ENCODE peak calls at places on chromosome 10, in eight cellular contexts. One of them, this sample, is unnamed. For H3K4me1, the result is how much of the 10 kb centered on the place peaks cover.

GRCh38 chr10:67549390-67549789 is 146.6 kb downstream of the CTNNA3 start:
- DNase-seq in body of pancreas: no peak
- DNase-seq in heart left ventricle: no peak
- DNase-seq in ovary: no peak
- DNase-seq in IMR-90: peak
- DNase-seq in esophagus squamous epithelium: no peak
- DNase-seq in HepG2: no peak
- DNase-seq in A549: no peak
- DNase-seq in this sample: no peak

GRCh38 chr10:23386052-23386451 is 41.5 kb upstream of the C10orf67 start:
- DNase-seq in esophagus squamous epithelium: no peak
- DNase-seq in body of pancreas: no peak
- DNase-seq in HepG2: no peak
- DNase-seq in ovary: no peak
- DNase-seq in heart left ventricle: no peak
- DNase-seq in A549: no peak
- DNase-seq in IMR-90: no peak
- DNase-seq in this sample: no peak

GRCh38 chr10:21943633-21944265 is 59.8 kb downstream of the DNAJC1 start:
- DNase-seq in body of pancreas: no peak
- DNase-seq in A549: no peak
- DNase-seq in HepG2: no peak
- DNase-seq in esophagus squamous epithelium: no peak
- DNase-seq in ovary: no peak
- DNase-seq in heart left ventricle: no peak
- DNase-seq in IMR-90: no peak
- DNase-seq in this sample: no peak

GRCh38 chr10:13993169-13993568 is 337.6 kb downstream of the FRMD4A start:
- DNase-seq in heart left ventricle: peak
- DNase-seq in A549: no peak
- DNase-seq in esophagus squamous epithelium: no peak
- DNase-seq in HepG2: peak
- DNase-seq in IMR-90: peak
- DNase-seq in ovary: no peak
- DNase-seq in body of pancreas: no peak
- DNase-seq in this sample: peak

GRCh38 chr10:97673736-97674525 is 13.1 kb downstream of the AVPI1 start:
- DNase-seq in body of pancreas: no peak
- DNase-seq in IMR-90: peak
- DNase-seq in esophagus squamous epithelium: no peak
- DNase-seq in heart left ventricle: no peak
- DNase-seq in ovary: no peak
- DNase-seq in A549: no peak
- DNase-seq in HepG2: no peak
- DNase-seq in this sample: peak

GRCh38 chr10:11098628-11099027 is 81.0 kb downstream of the CELF2 start:
- DNase-seq in IMR-90: no peak
- DNase-seq in heart left ventricle: peak
- DNase-seq in ovary: no peak
- DNase-seq in body of pancreas: no peak
- DNase-seq in HepG2: no peak
- DNase-seq in esophagus squamous epithelium: no peak
- DNase-seq in A549: no peak
- DNase-seq in this sample: no peak

GRCh38 chr10:11880169-11881027 is 57.2 kb downstream of the PROSER2 start:
- DNase-seq in esophagus squamous epithelium: no peak
- DNase-seq in IMR-90: no peak
- DNase-seq in ovary: no peak
- DNase-seq in heart left ventricle: no peak
- DNase-seq in HepG2: no peak
- DNase-seq in A549: no peak
- DNase-seq in body of pancreas: no peak
- DNase-seq in this sample: no peak

GRCh38 chr10:132783165-132783736 is 2.7 kb downstream of the NKX6-2 start:
- DNase-seq in A549: no peak
- DNase-seq in body of pancreas: no peak
- DNase-seq in HepG2: no peak
- DNase-seq in ovary: no peak
- DNase-seq in IMR-90: no peak
- DNase-seq in heart left ventricle: no peak
- DNase-seq in esophagus squamous epithelium: no peak
- DNase-seq in this sample: no peak

GRCh38 chr10:105973252-105973877 is 1191.1 kb downstream of the SORCS1 start:
- DNase-seq in esophagus squamous epithelium: no peak
- DNase-seq in body of pancreas: no peak
- DNase-seq in A549: no peak
- DNase-seq in heart left ventricle: no peak
- DNase-seq in HepG2: no peak
- DNase-seq in ovary: no peak
- DNase-seq in IMR-90: no peak
- DNase-seq in this sample: no peak

GRCh38 chr10:92699518-92700272 is 9.9 kb downstream of the HHEX start:
- DNase-seq in IMR-90: peak
- DNase-seq in HepG2: no peak
- DNase-seq in A549: peak
- DNase-seq in body of pancreas: peak
- DNase-seq in ovary: no peak
- DNase-seq in esophagus squamous epithelium: no peak
- DNase-seq in heart left ventricle: peak
- DNase-seq in this sample: no peak

GRCh38 chr10:106557951-106558733 is 606.4 kb downstream of the SORCS1 start:
- DNase-seq in IMR-90: peak
- DNase-seq in A549: no peak
- DNase-seq in body of pancreas: no peak
- DNase-seq in ovary: no peak
- DNase-seq in HepG2: no peak
- DNase-seq in heart left ventricle: peak
- DNase-seq in esophagus squamous epithelium: no peak
- DNase-seq in this sample: no peak

GRCh38 chr10:62844280-62845011 is 28.3 kb upstream of the EGR2 start:
- DNase-seq in IMR-90: no peak
- DNase-seq in HepG2: no peak
- DNase-seq in A549: no peak
- DNase-seq in esophagus squamous epithelium: no peak
- DNase-seq in ovary: no peak
- DNase-seq in body of pancreas: no peak
- DNase-seq in heart left ventricle: no peak
- DNase-seq in this sample: no peak

GRCh38 chr10:68594405-68594804 is 34.3 kb downstream of the TET1 start:
- DNase-seq in body of pancreas: no peak
- DNase-seq in HepG2: no peak
- DNase-seq in heart left ventricle: peak
- DNase-seq in A549: no peak
- DNase-seq in IMR-90: peak
- DNase-seq in esophagus squamous epithelium: no peak
- DNase-seq in ovary: no peak
- DNase-seq in this sample: no peak

GRCh38 chr10:7269988-7270387 is 140.8 kb downstream of the SFMBT2 start:
- DNase-seq in esophagus squamous epithelium: no peak
- DNase-seq in HepG2: no peak
- DNase-seq in A549: no peak
- DNase-seq in IMR-90: no peak
- DNase-seq in ovary: no peak
- DNase-seq in body of pancreas: no peak
- DNase-seq in heart left ventricle: no peak
- DNase-seq in this sample: no peak

GRCh38 chr10:21510218-21511070 is 15.0 kb downstream of the SKIDA1 start:
- DNase-seq in heart left ventricle: no peak
- DNase-seq in A549: no peak
- DNase-seq in HepG2: no peak
- DNase-seq in body of pancreas: no peak
- DNase-seq in ovary: peak
- DNase-seq in esophagus squamous epithelium: no peak
- DNase-seq in IMR-90: no peak
- DNase-seq in this sample: no peak

GRCh38 chr10:12898271-12898670 is 103.2 kb downstream of the CCDC3 start:
- DNase-seq in body of pancreas: no peak
- DNase-seq in HepG2: no peak
- DNase-seq in heart left ventricle: no peak
- DNase-seq in ovary: no peak
- DNase-seq in IMR-90: no peak
- DNase-seq in esophagus squamous epithelium: no peak
- DNase-seq in A549: no peak
- DNase-seq in this sample: no peak

GRCh38 chr10:23648618-23649017 is 209.7 kb downstream of the OTUD1 start:
- DNase-seq in HepG2: no peak
- DNase-seq in esophagus squamous epithelium: no peak
- DNase-seq in body of pancreas: peak
- DNase-seq in heart left ventricle: no peak
- DNase-seq in ovary: no peak
- DNase-seq in IMR-90: no peak
- DNase-seq in A549: no peak
- DNase-seq in this sample: no peak

GRCh38 chr10:117461766-117462423 is 80.7 kb upstream of the EMX2 start:
- DNase-seq in HepG2: no peak
- DNase-seq in heart left ventricle: no peak
- DNase-seq in ovary: no peak
- DNase-seq in body of pancreas: no peak
- DNase-seq in IMR-90: peak
- DNase-seq in esophagus squamous epithelium: no peak
- DNase-seq in A549: peak
- DNase-seq in this sample: no peak

DNA sequence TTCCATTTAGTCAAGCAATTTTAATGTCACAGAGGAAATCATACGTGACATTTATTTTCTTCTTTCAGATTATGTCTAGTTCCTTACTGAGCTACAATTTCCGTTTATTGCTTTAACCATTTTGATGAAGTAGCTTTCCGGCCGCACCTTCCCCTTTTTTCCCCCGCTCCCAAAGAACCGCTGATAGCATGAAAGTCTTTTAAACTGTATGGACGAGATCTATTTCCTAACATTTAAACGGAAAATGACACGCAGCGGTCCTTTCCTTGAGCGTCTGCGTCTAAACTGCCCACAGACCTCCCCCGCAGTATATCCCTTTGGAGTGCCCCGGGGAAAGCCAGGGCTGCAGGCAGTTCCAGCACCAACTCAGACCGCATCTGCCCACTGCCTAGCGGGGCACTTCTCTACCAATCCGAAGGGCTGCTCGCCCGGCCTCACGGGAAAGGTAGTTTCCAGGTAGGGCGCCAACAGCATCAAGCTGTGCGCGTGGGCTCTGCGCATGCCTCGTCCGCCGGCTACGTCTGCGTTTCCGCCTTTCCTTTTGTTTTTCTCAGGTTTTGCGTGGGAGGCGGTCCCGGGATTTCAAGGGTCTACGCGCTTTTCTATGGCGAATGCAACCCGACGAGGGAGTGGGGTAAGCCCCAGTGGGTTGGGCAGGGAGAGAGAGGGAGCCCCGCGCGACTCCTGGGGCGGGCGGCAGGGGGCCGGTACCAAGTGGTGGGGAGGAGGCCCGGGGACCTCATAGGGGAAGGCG is at the start of gene ZNF33A:
- DNase-seq in body of pancreas: peak
- DNase-seq in esophagus squamous epithelium: peak
- DNase-seq in HepG2: peak
- DNase-seq in ovary: peak
- DNase-seq in heart left ventricle: peak
- DNase-seq in IMR-90: peak
- DNase-seq in A549: peak
- DNase-seq in this sample: peak
- TF ChIP-seq POLR2A in body of pancreas: peak
- TF ChIP-seq POLR2A in esophagus squamous epithelium: peak
- TF ChIP-seq POLR2A in HepG2: peak
- TF ChIP-seq POLR2A in ovary: peak
- TF ChIP-seq POLR2A in heart left ventricle: no peak
- TF ChIP-seq POLR2A in IMR-90: no peak
- TF ChIP-seq POLR2A in A549: peak
- TF ChIP-seq POLR2A in this sample: peak

GRCh38 chr10:110742801-110743200 is 98.7 kb downstream of the RBM20 start:
- DNase-seq in HepG2: no peak
- DNase-seq in IMR-90: no peak
- DNase-seq in ovary: no peak
- DNase-seq in A549: no peak
- DNase-seq in esophagus squamous epithelium: no peak
- DNase-seq in body of pancreas: no peak
- DNase-seq in heart left ventricle: peak
- DNase-seq in this sample: no peak

GRCh38 chr10:110746254-110746826 is 102.2 kb downstream of the RBM20 start:
- DNase-seq in esophagus squamous epithelium: no peak
- DNase-seq in body of pancreas: peak
- DNase-seq in HepG2: peak
- DNase-seq in heart left ventricle: peak
- DNase-seq in IMR-90: peak
- DNase-seq in A549: peak
- DNase-seq in ovary: peak
- DNase-seq in this sample: no peak

GRCh38 chr10:110746969-110747608 is 103.0 kb downstream of the RBM20 start:
- DNase-seq in HepG2: no peak
- DNase-seq in A549: no peak
- DNase-seq in body of pancreas: no peak
- DNase-seq in ovary: no peak
- DNase-seq in esophagus squamous epithelium: no peak
- DNase-seq in IMR-90: no peak
- DNase-seq in heart left ventricle: no peak
- DNase-seq in this sample: no peak

GRCh38 chr10:110747609-110748464 is 103.7 kb downstream of the RBM20 start:
- DNase-seq in esophagus squamous epithelium: no peak
- DNase-seq in HepG2: no peak
- DNase-seq in heart left ventricle: no peak
- DNase-seq in body of pancreas: no peak
- DNase-seq in A549: no peak
- DNase-seq in ovary: no peak
- DNase-seq in IMR-90: no peak
- DNase-seq in this sample: no peak

GRCh38 chr10:110744767-110745166 is 100.6 kb downstream of the RBM20 start:
- DNase-seq in A549: no peak
- DNase-seq in heart left ventricle: no peak
- DNase-seq in body of pancreas: no peak
- DNase-seq in esophagus squamous epithelium: no peak
- DNase-seq in ovary: no peak
- DNase-seq in IMR-90: no peak
- DNase-seq in HepG2: no peak
- DNase-seq in this sample: no peak
- H3K4me1 ChIP-seq in A549: under half
- H3K4me1 ChIP-seq in heart left ventricle: under half
- H3K4me1 ChIP-seq in body of pancreas: under half
- H3K4me1 ChIP-seq in esophagus squamous epithelium: under half
- H3K4me1 ChIP-seq in ovary: under half
- H3K4me1 ChIP-seq in IMR-90: under half
- H3K4me1 ChIP-seq in HepG2: under half
- H3K4me1 ChIP-seq in this sample: under half

GRCh38 chr10:122019414-122019975 is 30.5 kb downstream of the TACC2 start:
- DNase-seq in heart left ventricle: no peak
- DNase-seq in ovary: no peak
- DNase-seq in IMR-90: no peak
- DNase-seq in HepG2: no peak
- DNase-seq in body of pancreas: peak
- DNase-seq in esophagus squamous epithelium: no peak
- DNase-seq in A549: no peak
- DNase-seq in this sample: no peak
- TF ChIP-seq POLR2A in heart left ventricle: no peak
- TF ChIP-seq POLR2A in ovary: no peak
- TF ChIP-seq POLR2A in IMR-90: no peak
- TF ChIP-seq POLR2A in HepG2: no peak
- TF ChIP-seq POLR2A in body of pancreas: peak
- TF ChIP-seq POLR2A in esophagus squamous epithelium: peak
- TF ChIP-seq POLR2A in A549: no peak
- TF ChIP-seq POLR2A in this sample: no peak

DNA sequence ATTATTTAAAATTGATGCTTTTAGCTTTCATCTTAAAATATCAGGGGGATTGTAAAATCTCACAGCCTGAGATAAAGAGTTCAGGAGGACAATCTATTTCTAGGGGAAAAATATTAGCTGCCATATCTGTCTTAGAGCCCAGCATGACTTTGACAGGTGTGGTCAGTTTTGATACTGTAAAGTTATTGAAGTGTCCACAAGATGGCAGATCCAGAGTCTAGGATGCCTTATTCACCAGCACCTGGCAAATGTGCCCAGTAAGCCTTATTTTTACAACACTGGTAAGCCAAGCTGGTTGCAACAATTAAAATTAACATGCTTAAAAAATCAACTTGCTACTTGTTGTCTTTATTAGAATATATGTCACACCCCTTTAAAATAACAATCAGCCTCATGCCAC is 579.3 kb downstream of the SH2D4B start:
- DNase-seq in IMR-90: no peak
- DNase-seq in A549: no peak
- DNase-seq in body of pancreas: no peak
- DNase-seq in ovary: no peak
- DNase-seq in HepG2: no peak
- DNase-seq in heart left ventricle: no peak
- DNase-seq in esophagus squamous epithelium: no peak
- DNase-seq in this sample: no peak
- H3K4me1 ChIP-seq in IMR-90: under half
- H3K4me1 ChIP-seq in A549: under half
- H3K4me1 ChIP-seq in body of pancreas: under half
- H3K4me1 ChIP-seq in ovary: under half
- H3K4me1 ChIP-seq in HepG2: under half
- H3K4me1 ChIP-seq in heart left ventricle: under half
- H3K4me1 ChIP-seq in esophagus squamous epithelium: under half
- H3K4me1 ChIP-seq in this sample: under half

This sample was measured in tibial nerve.